ENCODE peak calls at places on chromosome 22, in seven cellular contexts. J is fibroblast of lung, Z is K562, K is HepG2, N is PC-3, V is neuronal stem cell, I is IMR-90. U is an unnamed sample.

GRCh38 chr22:48488149-48488551 is 1339.5 kb downstream of the BRD1 start:
- DNase-seq in J (no peak), K (no peak), V (no peak), I (no peak), N (no peak), Z (no peak), U (peak)

GRCh38 chr22:48284671-48285070 is 1522.2 kb downstream of the TBC1D22A start:
- DNase-seq in K (no peak), V (no peak), J (no peak), N (no peak), Z (no peak), I (no peak), U (no peak)

GRCh38 chr22:50677493-50678217 is 5.0 kb downstream of the SHANK3 start:
- DNase-seq in J (no peak), N (no peak), V (no peak), Z (no peak), K (no peak), I (no peak), U (no peak)

GRCh38 chr22:28208036-28208435 is 289.0 kb upstream of the PITPNB start:
- DNase-seq in J (no peak), N (peak), V (no peak), K (no peak), I (no peak), Z (no peak), U (no peak)

GRCh38 chr22:34841911-34842310 is 224.0 kb upstream of the ISX start:
- DNase-seq in K (no peak), I (no peak), N (no peak), Z (no peak), J (no peak), V (no peak), U (no peak)

GRCh38 chr22:45976351-45977002 is 485 bp downstream of the WNT7B start:
- DNase-seq in V (no peak), J (no peak), N (peak), K (no peak), I (no peak), Z (no peak), U (peak)

GRCh38 chr22:42073568-42074152 is 388 bp upstream of the PHETA2 start:
- DNase-seq in J (no peak), I (no peak), V (no peak), N (no peak), Z (no peak), K (no peak), U (no peak)

GRCh38 chr22:28873183-28873964 is 10.0 kb upstream of the ZNRF3 start:
- DNase-seq in J (no peak), I (peak), V (no peak), K (no peak), N (no peak), Z (peak), U (no peak)

DNA sequence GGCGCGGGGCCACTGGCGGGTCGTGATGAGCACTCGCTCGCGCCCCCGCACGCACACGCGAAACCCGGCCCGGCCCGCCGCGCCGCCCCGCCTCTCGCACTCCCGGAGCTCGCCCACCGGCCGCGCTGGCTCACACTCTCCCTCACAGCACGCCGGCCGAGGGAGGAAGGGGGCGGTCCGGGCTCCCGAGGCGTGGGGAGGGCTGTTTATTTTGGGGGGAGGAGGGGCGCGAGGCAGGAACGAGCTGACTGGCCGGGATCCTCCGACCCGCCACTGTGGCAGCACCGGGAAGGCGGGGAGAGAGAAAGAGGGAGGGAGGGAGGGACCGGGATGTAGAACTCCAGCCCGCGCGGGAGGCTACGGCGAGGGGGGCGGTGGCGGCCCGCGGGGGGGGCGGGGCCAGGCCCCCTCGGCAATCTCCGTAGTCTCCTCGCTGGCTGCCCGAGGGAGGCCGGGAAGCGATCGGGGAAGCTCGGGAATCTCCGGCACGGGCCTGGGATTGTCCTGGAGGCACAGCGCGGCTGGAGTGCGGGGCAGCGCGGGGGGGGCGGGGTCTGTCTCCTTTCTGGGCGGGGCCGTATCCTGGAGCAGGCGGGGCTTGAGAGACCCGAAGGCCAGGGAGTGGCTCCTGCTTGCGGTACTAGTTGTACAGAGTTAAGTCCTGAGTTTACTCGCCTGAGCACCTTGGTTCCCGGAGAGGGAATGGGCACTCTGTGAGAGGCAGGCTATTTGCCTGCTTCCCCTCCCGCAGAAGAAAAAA is at the start of gene RBFOX2:
- DNase-seq in V (peak), N (peak), Z (peak), K (peak), I (peak), J (peak), U (peak)
- H3K9ac ChIP-seq in V (peak), N (peak), Z (peak), K (peak), I (peak), J (peak), U (peak)

DNA sequence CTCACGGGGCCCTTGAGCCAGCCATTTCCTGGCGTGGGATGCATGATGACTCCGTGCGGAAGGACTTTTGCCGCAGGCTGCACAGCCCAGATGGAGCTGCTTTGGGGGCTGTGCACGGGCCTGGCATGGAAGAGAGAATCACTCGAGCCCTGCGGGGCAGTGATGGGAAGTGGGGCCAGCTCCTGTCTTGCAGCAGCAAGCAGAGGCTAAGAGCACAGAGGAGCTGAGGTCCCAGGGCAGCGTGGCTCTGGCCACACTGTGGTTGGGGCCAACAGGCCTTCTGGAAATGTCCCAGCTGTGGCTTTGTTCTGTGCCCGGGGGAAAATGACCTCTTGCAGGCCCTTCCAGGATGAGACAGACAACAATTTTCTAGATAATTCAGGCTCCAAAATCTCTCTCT is 92.7 kb upstream of the TIMP3 start:
- DNase-seq in V (no peak), J (no peak), N (no peak), K (no peak), I (peak), Z (no peak), U (no peak)
- H3K9ac ChIP-seq in V (no peak), J (no peak), N (no peak), K (no peak), I (no peak), Z (no peak), U (no peak)

GRCh38 chr22:26516503-26516902 is 4.2 kb upstream of the TFIP11 start:
- DNase-seq in Z (no peak), K (no peak), J (no peak), V (no peak), N (no peak), I (no peak), U (no peak)
- H3K9ac ChIP-seq in Z (no peak), K (no peak), J (no peak), V (no peak), N (no peak), I (no peak), U (no peak)

DNA sequence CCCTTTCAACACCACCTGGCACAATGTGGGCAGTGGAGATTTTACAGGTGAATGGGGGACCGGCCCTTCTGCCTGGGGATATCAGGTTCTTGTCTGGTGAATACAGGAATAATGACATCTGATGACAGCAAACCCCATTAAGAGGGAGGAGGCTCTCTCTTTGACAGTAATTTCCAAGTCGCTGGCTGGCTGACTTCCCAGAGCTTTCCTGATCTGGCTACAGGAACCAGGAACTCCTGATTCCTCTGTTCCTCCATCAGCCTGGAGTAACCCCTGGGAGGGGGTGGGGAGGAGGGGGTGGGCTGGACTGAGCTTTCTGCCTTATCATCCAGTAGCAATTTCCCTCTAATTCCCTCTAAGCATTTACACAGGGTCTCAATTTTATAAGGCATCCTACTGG is 3.7 kb upstream of the MIEF1 start:
- DNase-seq in J (no peak), V (no peak), Z (no peak), K (no peak), N (no peak), I (no peak), U (no peak)
- H3K9ac ChIP-seq in J (no peak), V (no peak), Z (no peak), K (peak), N (no peak), I (no peak), U (no peak)

GRCh38 chr22:43829904-43830851 is 18.1 kb upstream of the EFCAB6 start:
- DNase-seq in I (peak), Z (no peak), V (no peak), N (no peak), J (peak), K (no peak), U (no peak)

GRCh38 chr22:43832393-43833265 is 20.5 kb upstream of the EFCAB6 start:
- DNase-seq in I (no peak), K (no peak), N (no peak), V (no peak), Z (no peak), J (no peak), U (no peak)

GRCh38 chr22:43829448-43829821 is 17.3 kb upstream of the EFCAB6 start:
- DNase-seq in J (no peak), K (no peak), I (peak), Z (no peak), N (no peak), V (no peak), U (no peak)

GRCh38 chr22:43831561-43832392 is 19.7 kb upstream of the EFCAB6 start:
- DNase-seq in J (no peak), N (no peak), I (no peak), Z (no peak), V (no peak), K (no peak), U (no peak)

GRCh38 chr22:43830931-43831560 is 18.9 kb upstream of the EFCAB6 start:
- DNase-seq in Z (no peak), I (no peak), J (no peak), V (no peak), N (no peak), K (no peak), U (no peak)
- H3K9ac ChIP-seq in Z (no peak), I (no peak), J (no peak), V (no peak), N (no peak), K (no peak), U (no peak)

GRCh38 chr22:30605449-30606110 is 1.4 kb upstream of the TCN2 start:
- DNase-seq in I (peak), J (peak), N (peak), Z (peak), V (no peak), K (peak), U (peak)
- H3K9ac ChIP-seq in I (no peak), J (no peak), N (no peak), Z (peak), V (no peak), K (no peak), U (no peak)